ENCODE peak calls at places on chromosomes 7 and 10, in nine cellular contexts. One of them, this sample, is unnamed.

GRCh38 chr10:123043409-123043925 is 34.7 kb downstream of the ACADSB start:
- DNase-seq in neural progenitor cell: peak; percentile 85
- DNase-seq in A549: peak; percentile 58
- DNase-seq in ovary: no peak
- DNase-seq in coronary artery: no peak
- DNase-seq in lower lobe of right lung: no peak
- DNase-seq in fibroblast of mammary gland: peak; percentile 66
- DNase-seq in thoracic aorta: no peak
- DNase-seq in brain microvascular endothelial cell: peak; percentile 62
- DNase-seq in this sample: peak; percentile 14

GRCh38 chr10:119750391-119751230 is 24.8 kb downstream of the INPP5F start:
- DNase-seq in neural progenitor cell: peak; percentile 84
- DNase-seq in A549: peak; percentile 54
- DNase-seq in ovary: peak; percentile 62
- DNase-seq in coronary artery: no peak
- DNase-seq in lower lobe of right lung: peak; percentile 56
- DNase-seq in fibroblast of mammary gland: peak; percentile 80
- DNase-seq in thoracic aorta: peak; percentile 19
- DNase-seq in brain microvascular endothelial cell: peak; percentile 69
- DNase-seq in this sample: peak; percentile 59

GRCh38 chr7:146591976-146592375 is 475.4 kb downstream of the CNTNAP2 start:
- DNase-seq in neural progenitor cell: no peak
- DNase-seq in A549: no peak
- DNase-seq in ovary: no peak
- DNase-seq in coronary artery: no peak
- DNase-seq in lower lobe of right lung: no peak
- DNase-seq in fibroblast of mammary gland: no peak
- DNase-seq in thoracic aorta: no peak
- DNase-seq in brain microvascular endothelial cell: no peak
- DNase-seq in this sample: no peak

GRCh38 chr7:138352570-138353461 is 107.2 kb upstream of the TRIM24 start:
- DNase-seq in neural progenitor cell: no peak
- DNase-seq in A549: peak; percentile 22
- DNase-seq in ovary: no peak
- DNase-seq in coronary artery: no peak
- DNase-seq in lower lobe of right lung: no peak
- DNase-seq in fibroblast of mammary gland: no peak
- DNase-seq in thoracic aorta: no peak
- DNase-seq in brain microvascular endothelial cell: peak; percentile 49
- DNase-seq in this sample: no peak

GRCh38 chr7:73557397-73558257 is at the start of gene BCL7B:
- DNase-seq in neural progenitor cell: peak; percentile 88
- DNase-seq in A549: peak; percentile 97
- DNase-seq in ovary: peak; percentile 86
- DNase-seq in coronary artery: peak; percentile 84
- DNase-seq in lower lobe of right lung: peak; percentile 84
- DNase-seq in fibroblast of mammary gland: peak; percentile 47
- DNase-seq in thoracic aorta: no peak
- DNase-seq in brain microvascular endothelial cell: peak; percentile 25
- DNase-seq in this sample: peak; percentile 7

GRCh38 chr10:43219848-43220247 is 47.0 kb downstream of the RASGEF1A start:
- DNase-seq in neural progenitor cell: no peak
- DNase-seq in A549: no peak
- DNase-seq in ovary: no peak
- DNase-seq in coronary artery: no peak
- DNase-seq in lower lobe of right lung: peak; percentile 10
- DNase-seq in fibroblast of mammary gland: no peak
- DNase-seq in thoracic aorta: no peak
- DNase-seq in brain microvascular endothelial cell: no peak
- DNase-seq in this sample: no peak

GRCh38 chr10:99913831-99914235 is 95.9 kb downstream of the DNMBP start:
- DNase-seq in neural progenitor cell: peak; percentile 96
- DNase-seq in A549: no peak
- DNase-seq in ovary: no peak
- DNase-seq in coronary artery: no peak
- DNase-seq in lower lobe of right lung: no peak
- DNase-seq in fibroblast of mammary gland: no peak
- DNase-seq in thoracic aorta: no peak
- DNase-seq in brain microvascular endothelial cell: no peak
- DNase-seq in this sample: no peak

GRCh38 chr10:57579926-57580325 is 687.8 kb downstream of the IPMK start:
- DNase-seq in neural progenitor cell: peak; percentile 75
- DNase-seq in A549: peak; percentile 2
- DNase-seq in ovary: no peak
- DNase-seq in coronary artery: no peak
- DNase-seq in lower lobe of right lung: no peak
- DNase-seq in fibroblast of mammary gland: peak; percentile 19
- DNase-seq in thoracic aorta: no peak
- DNase-seq in brain microvascular endothelial cell: peak; percentile 7
- DNase-seq in this sample: no peak

GRCh38 chr7:12107841-12108249 is 103.2 kb upstream of the TMEM106B start:
- DNase-seq in neural progenitor cell: no peak
- DNase-seq in A549: no peak
- DNase-seq in ovary: no peak
- DNase-seq in coronary artery: no peak
- DNase-seq in lower lobe of right lung: no peak
- DNase-seq in fibroblast of mammary gland: no peak
- DNase-seq in thoracic aorta: no peak
- DNase-seq in brain microvascular endothelial cell: no peak
- DNase-seq in this sample: no peak

GRCh38 chr7:12111461-12112405 is 99.4 kb upstream of the TMEM106B start:
- DNase-seq in neural progenitor cell: peak; percentile 8
- DNase-seq in A549: no peak
- DNase-seq in ovary: peak; percentile 79
- DNase-seq in coronary artery: no peak
- DNase-seq in lower lobe of right lung: peak; percentile 72
- DNase-seq in fibroblast of mammary gland: peak; percentile 21
- DNase-seq in thoracic aorta: no peak
- DNase-seq in brain microvascular endothelial cell: no peak
- DNase-seq in this sample: peak; percentile 23

GRCh38 chr7:12110425-12110824 is 100.7 kb upstream of the TMEM106B start:
- DNase-seq in neural progenitor cell: no peak
- DNase-seq in A549: no peak
- DNase-seq in ovary: no peak
- DNase-seq in coronary artery: no peak
- DNase-seq in lower lobe of right lung: no peak
- DNase-seq in fibroblast of mammary gland: no peak
- DNase-seq in thoracic aorta: no peak
- DNase-seq in brain microvascular endothelial cell: no peak
- DNase-seq in this sample: no peak
- H3K4me3 ChIP-seq in neural progenitor cell: no peak overlapping the region
- H3K4me3 ChIP-seq in A549: no peak overlapping the region
- H3K4me3 ChIP-seq in ovary: no peak overlapping the region
- H3K4me3 ChIP-seq in coronary artery: no peak overlapping the region
- H3K4me3 ChIP-seq in lower lobe of right lung: no peak overlapping the region
- H3K4me3 ChIP-seq in fibroblast of mammary gland: no peak overlapping the region
- H3K4me3 ChIP-seq in thoracic aorta: no peak overlapping the region
- H3K4me3 ChIP-seq in brain microvascular endothelial cell: no peak overlapping the region
- H3K4me3 ChIP-seq in this sample: no peak overlapping the region

GRCh38 chr10:33330543-33331019 is 3.9 kb downstream of the NRP1 start:
- DNase-seq in neural progenitor cell: peak; percentile 85
- DNase-seq in A549: peak; percentile 60
- DNase-seq in ovary: peak; percentile 88
- DNase-seq in coronary artery: peak; percentile 83
- DNase-seq in lower lobe of right lung: peak; percentile 77
- DNase-seq in fibroblast of mammary gland: peak; percentile 91
- DNase-seq in thoracic aorta: peak; percentile 69
- DNase-seq in brain microvascular endothelial cell: peak; percentile 88
- DNase-seq in this sample: peak; percentile 68

GRCh38 chr10:33332183-33333031 is 2.1 kb downstream of the NRP1 start:
- DNase-seq in neural progenitor cell: peak; percentile 9
- DNase-seq in A549: no peak
- DNase-seq in ovary: no peak
- DNase-seq in coronary artery: no peak
- DNase-seq in lower lobe of right lung: no peak
- DNase-seq in fibroblast of mammary gland: peak; percentile 75
- DNase-seq in thoracic aorta: no peak
- DNase-seq in brain microvascular endothelial cell: no peak
- DNase-seq in this sample: no peak

GRCh38 chr10:33329178-33329577 is 5.3 kb downstream of the NRP1 start:
- DNase-seq in neural progenitor cell: no peak
- DNase-seq in A549: no peak
- DNase-seq in ovary: no peak
- DNase-seq in coronary artery: no peak
- DNase-seq in lower lobe of right lung: no peak
- DNase-seq in fibroblast of mammary gland: no peak
- DNase-seq in thoracic aorta: no peak
- DNase-seq in brain microvascular endothelial cell: no peak
- DNase-seq in this sample: no peak

GRCh38 chr10:33333260-33334169 is 952 bp downstream of the NRP1 start:
- DNase-seq in neural progenitor cell: no peak
- DNase-seq in A549: peak; percentile 25
- DNase-seq in ovary: no peak
- DNase-seq in coronary artery: no peak
- DNase-seq in lower lobe of right lung: no peak
- DNase-seq in fibroblast of mammary gland: peak; percentile 42
- DNase-seq in thoracic aorta: no peak
- DNase-seq in brain microvascular endothelial cell: peak; percentile 29
- DNase-seq in this sample: no peak

GRCh38 chr10:33331020-33331557 is 3.4 kb downstream of the NRP1 start:
- DNase-seq in neural progenitor cell: peak; percentile 52
- DNase-seq in A549: no peak
- DNase-seq in ovary: no peak
- DNase-seq in coronary artery: no peak
- DNase-seq in lower lobe of right lung: no peak
- DNase-seq in fibroblast of mammary gland: peak; percentile 40
- DNase-seq in thoracic aorta: no peak
- DNase-seq in brain microvascular endothelial cell: no peak
- DNase-seq in this sample: no peak
- H3K4me3 ChIP-seq in neural progenitor cell: peak overlapping the region; percentile 4
- H3K4me3 ChIP-seq in A549: peak overlapping the region; percentile 85
- H3K4me3 ChIP-seq in ovary: peak overlapping the region; percentile 69
- H3K4me3 ChIP-seq in coronary artery: peak overlapping the region; percentile 77
- H3K4me3 ChIP-seq in lower lobe of right lung: peak overlapping the region; percentile 79
- H3K4me3 ChIP-seq in fibroblast of mammary gland: peak overlapping the region; percentile 84
- H3K4me3 ChIP-seq in thoracic aorta: peak overlapping the region; percentile 94
- H3K4me3 ChIP-seq in brain microvascular endothelial cell: peak overlapping the region; percentile 89
- H3K4me3 ChIP-seq in this sample: peak overlapping the region; percentile 93

GRCh38 chr10:32155075-32155516 is 98.9 kb upstream of the KIF5B start:
- DNase-seq in neural progenitor cell: no peak
- DNase-seq in A549: no peak
- DNase-seq in ovary: no peak
- DNase-seq in coronary artery: no peak
- DNase-seq in lower lobe of right lung: no peak
- DNase-seq in fibroblast of mammary gland: peak; percentile 66
- DNase-seq in thoracic aorta: no peak
- DNase-seq in brain microvascular endothelial cell: peak; percentile 80
- DNase-seq in this sample: no peak
- H3K4me3 ChIP-seq in neural progenitor cell: no peak overlapping the region
- H3K4me3 ChIP-seq in A549: no peak overlapping the region
- H3K4me3 ChIP-seq in ovary: no peak overlapping the region
- H3K4me3 ChIP-seq in coronary artery: no peak overlapping the region
- H3K4me3 ChIP-seq in lower lobe of right lung: no peak overlapping the region
- H3K4me3 ChIP-seq in fibroblast of mammary gland: no peak overlapping the region
- H3K4me3 ChIP-seq in thoracic aorta: no peak overlapping the region
- H3K4me3 ChIP-seq in brain microvascular endothelial cell: no peak overlapping the region
- H3K4me3 ChIP-seq in this sample: no peak overlapping the region

DNA sequence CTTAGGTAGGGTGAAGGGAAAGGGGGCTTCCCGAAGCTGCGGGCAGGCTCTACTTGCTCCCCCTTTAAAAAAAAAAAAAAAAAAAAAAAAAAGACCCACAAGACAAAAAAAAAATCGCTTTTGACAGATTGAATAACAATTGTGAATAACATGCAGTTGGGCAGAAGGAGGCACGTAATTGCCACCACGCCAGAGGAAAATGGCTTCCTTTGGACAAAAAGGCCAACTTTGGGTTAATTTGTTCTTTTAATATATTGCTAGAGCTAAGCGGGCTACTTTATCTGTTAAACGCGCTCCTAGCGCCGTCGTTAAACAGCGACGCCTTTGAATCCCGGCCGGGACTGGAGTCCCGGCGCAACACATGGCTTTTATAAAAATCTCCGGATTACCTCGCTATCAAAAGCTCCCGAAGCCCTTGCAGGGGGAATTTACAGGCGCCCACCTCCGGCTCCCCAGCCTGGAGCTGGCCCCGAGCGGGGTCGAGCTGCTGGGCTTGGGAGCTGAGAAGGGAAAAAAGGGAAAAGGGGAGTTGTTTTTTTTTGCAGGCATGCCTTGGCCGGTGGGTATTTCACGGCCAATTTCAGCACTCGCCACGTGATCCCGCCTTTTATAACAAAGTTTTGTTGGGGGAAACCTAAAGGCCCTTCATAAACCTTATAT is 1.2 kb downstream of the HOXA11 start:
- DNase-seq in neural progenitor cell: peak; percentile 57
- DNase-seq in A549: no peak
- DNase-seq in ovary: peak; percentile 34
- DNase-seq in coronary artery: peak; percentile 63
- DNase-seq in lower lobe of right lung: no peak
- DNase-seq in fibroblast of mammary gland: peak; percentile 38
- DNase-seq in thoracic aorta: no peak
- DNase-seq in brain microvascular endothelial cell: no peak
- DNase-seq in this sample: no peak
- H3K4me3 ChIP-seq in neural progenitor cell: no peak overlapping the region
- H3K4me3 ChIP-seq in A549: peak overlapping the region; percentile 49
- H3K4me3 ChIP-seq in ovary: peak overlapping the region; percentile 46
- H3K4me3 ChIP-seq in coronary artery: peak overlapping the region; percentile 58
- H3K4me3 ChIP-seq in lower lobe of right lung: peak overlapping the region; percentile 40
- H3K4me3 ChIP-seq in fibroblast of mammary gland: peak overlapping the region; percentile 53
- H3K4me3 ChIP-seq in thoracic aorta: peak overlapping the region; percentile 68
- H3K4me3 ChIP-seq in brain microvascular endothelial cell: no peak overlapping the region
- H3K4me3 ChIP-seq in this sample: peak overlapping the region; percentile 81

DNA sequence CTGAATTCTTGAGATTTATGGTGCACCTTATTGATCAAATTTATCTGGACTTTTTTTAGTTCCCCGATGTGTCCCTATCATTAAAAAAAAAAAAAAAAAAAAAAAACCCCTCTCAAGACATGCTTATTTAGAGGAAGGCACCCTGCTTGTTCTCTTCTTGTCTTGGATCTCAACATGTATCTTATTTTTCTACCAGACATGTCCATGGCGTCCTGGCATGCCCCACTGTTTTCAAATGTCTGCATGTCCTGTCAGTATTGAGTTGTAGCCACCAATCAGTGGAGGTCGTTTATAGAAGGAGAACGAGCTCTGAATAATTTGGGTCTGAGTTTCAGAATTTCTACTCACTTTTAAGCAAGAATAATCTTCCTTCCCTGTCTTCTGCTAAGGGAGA is 2.8 kb upstream of the HOXA13 start:
- DNase-seq in neural progenitor cell: no peak
- DNase-seq in A549: no peak
- DNase-seq in ovary: no peak
- DNase-seq in coronary artery: no peak
- DNase-seq in lower lobe of right lung: no peak
- DNase-seq in fibroblast of mammary gland: no peak
- DNase-seq in thoracic aorta: no peak
- DNase-seq in brain microvascular endothelial cell: no peak
- DNase-seq in this sample: no peak
- H3K4me3 ChIP-seq in neural progenitor cell: no peak overlapping the region
- H3K4me3 ChIP-seq in A549: no peak overlapping the region
- H3K4me3 ChIP-seq in ovary: no peak overlapping the region
- H3K4me3 ChIP-seq in coronary artery: no peak overlapping the region
- H3K4me3 ChIP-seq in lower lobe of right lung: no peak overlapping the region
- H3K4me3 ChIP-seq in fibroblast of mammary gland: no peak overlapping the region
- H3K4me3 ChIP-seq in thoracic aorta: no peak overlapping the region
- H3K4me3 ChIP-seq in brain microvascular endothelial cell: no peak overlapping the region
- H3K4me3 ChIP-seq in this sample: no peak overlapping the region